ENCODE peak calls at places on chromosomes 1 and 21, in ten cellular contexts. M, K, B, C, W, S, L, A, R and U are unnamed samples.

GRCh38 chr1:246152986-246153431 is 354.1 kb downstream of the SMYD3 start:
- DNase-seq in C (no peak), W (no peak), L (no peak), S (no peak), B (no peak), R (no peak), A (no peak), K (no peak), M (no peak), U (no peak)

GRCh38 chr1:101898137-101898536 is 98.6 kb downstream of the OLFM3 start:
- DNase-seq in W (no peak), L (no peak), B (no peak), M (no peak), S (no peak), A (no peak), R (no peak), C (no peak), K (no peak), U (no peak)

GRCh38 chr1:20903452-20903851 is 116.3 kb upstream of the HP1BP3 start:
- DNase-seq in K (no peak), R (no peak), M (peak; percentile 6), C (no peak), W (no peak), S (no peak), B (no peak), L (peak; percentile 62), A (no peak), U (no peak)

GRCh38 chr1:197331565-197331964 is 63.5 kb downstream of the CRB1 start:
- DNase-seq in R (no peak), M (no peak), S (no peak), K (no peak), A (no peak), B (no peak), C (no peak), W (no peak), L (no peak), U (no peak)

GRCh38 chr1:244230470-244230869 is 179.4 kb downstream of the ZBTB18 start:
- DNase-seq in S (no peak), A (no peak), R (no peak), K (no peak), M (no peak), C (no peak), B (no peak), W (no peak), L (no peak), U (no peak)

GRCh38 chr1:145985502-145986439 is 10.6 kb downstream of the TXNIP start:
- DNase-seq in B (peak; percentile 83), M (no peak), S (peak; percentile 73), A (no peak), C (peak; percentile 78), K (no peak), R (peak; percentile 46), W (peak; percentile 79), L (peak; percentile 77), U (peak; percentile 81)

GRCh38 chr1:108801101-108801500 is 54.6 kb downstream of the STXBP3 start:
- DNase-seq in R (no peak), M (no peak), K (no peak), S (peak; percentile 61), L (no peak), B (peak; percentile 46), A (no peak), C (no peak), W (no peak), U (peak; percentile 42)

GRCh38 chr1:117695796-117696505 is 90.1 kb downstream of the TENT5C start:
- DNase-seq in W (no peak), M (peak; percentile 49), R (no peak), A (peak; percentile 89), K (no peak), C (peak; percentile 32), S (peak; percentile 96), L (peak; percentile 26), B (peak; percentile 74), U (peak; percentile 95)

GRCh38 chr1:201468501-201468843 is 516 bp downstream of the PHLDA3 start:
- DNase-seq in W (peak; percentile 65), C (peak; percentile 45), K (no peak), M (no peak), S (no peak), B (no peak), A (no peak), L (no peak), R (no peak), U (no peak)

GRCh38 chr1:21149862-21150432 is 26.8 kb downstream of the EIF4G3 start:
- DNase-seq in K (no peak), A (peak; percentile 89), B (peak; percentile 92), C (no peak), W (no peak), M (peak; percentile 59), S (peak; percentile 96), R (no peak), L (peak; percentile 79), U (peak; percentile 96)

GRCh38 chr1:206001476-206001888 is 1.7 kb downstream of the RAB7B start:
- DNase-seq in A (peak; percentile 88), W (peak; percentile 61), L (peak; percentile 98), C (peak; percentile 40), K (no peak), S (peak; percentile 97), M (peak; percentile 84), R (no peak), B (peak; percentile 87), U (peak; percentile 95)

GRCh38 chr1:229221106-229222019 is 49.5 kb upstream of the RAB4A start:
- DNase-seq in R (peak; percentile 70), A (no peak), K (no peak), L (peak; percentile 76), S (peak; percentile 36), W (no peak), C (no peak), B (peak; percentile 92), M (no peak), U (peak; percentile 63)

GRCh38 chr1:204780682-204781081 is 90.0 kb upstream of the NFASC start:
- DNase-seq in L (no peak), W (no peak), A (no peak), S (no peak), C (no peak), M (no peak), B (no peak), K (no peak), R (no peak), U (no peak)

GRCh38 chr1:35544976-35545375 is 12.2 kb downstream of the KIAA0319L start:
- DNase-seq in B (peak; percentile 68), L (no peak), A (no peak), W (peak; percentile 79), R (no peak), C (peak; percentile 26), K (no peak), S (peak; percentile 45), M (no peak), U (peak; percentile 47)

GRCh38 chr1:112674440-112674985 is at the start of gene MOV10:
- DNase-seq in S (peak; percentile 67), B (peak; percentile 79), A (no peak), M (no peak), C (peak; percentile 75), L (peak; percentile 73), W (peak; percentile 83), R (peak; percentile 81), K (peak; percentile 38), U (peak; percentile 68)

GRCh38 chr1:201283836-201284553 is 689 bp downstream of the PKP1 start:
- DNase-seq in W (no peak), B (no peak), R (no peak), M (no peak), L (no peak), S (no peak), A (no peak), K (no peak), C (no peak), U (no peak)

GRCh38 chr1:116881879-116882520 is 27.7 kb upstream of the PTGFRN start:
- DNase-seq in C (peak; percentile 54), S (peak; percentile 65), W (peak; percentile 40), M (no peak), B (peak; percentile 83), K (no peak), L (peak; percentile 78), A (peak; percentile 95), R (no peak), U (peak; percentile 97)

GRCh38 chr1:207858806-207859205 is 52.1 kb downstream of the CD34 start:
- DNase-seq in L (no peak), A (no peak), B (no peak), M (no peak), R (no peak), S (no peak), W (no peak), C (no peak), K (no peak), U (no peak)

GRCh38 chr21:32611471-32611997 is 643 bp downstream of the CFAP298 start:
- DNase-seq in C (no peak), M (no peak), L (peak; percentile 18), K (no peak), A (no peak), B (no peak), S (peak; percentile 18), R (peak; percentile 36), W (peak; percentile 34), U (peak; percentile 11)

GRCh38 chr1:82153282-82153630 is 352.5 kb downstream of the ADGRL2 start:
- DNase-seq in K (no peak), S (no peak), M (no peak), W (no peak), B (no peak), A (peak; percentile 27), C (no peak), L (no peak), R (no peak), U (peak; percentile 14)

GRCh38 chr1:51541313-51542050 is 22.4 kb upstream of the EPS15 start:
- DNase-seq in R (no peak), K (no peak), B (no peak), S (no peak), M (no peak), C (no peak), W (no peak), A (no peak), L (peak; percentile 72), U (no peak)

GRCh38 chr1:54800041-54800898 is 853 bp downstream of the TTC22 start:
- DNase-seq in L (no peak), M (no peak), K (no peak), C (no peak), W (no peak), R (no peak), S (no peak), A (no peak), B (no peak), U (no peak)
- H3K4me3 ChIP-seq in L (peak overlapping the region; percentile 69), M (no peak overlapping the region), K (peak overlapping the region; percentile 67), C (peak overlapping the region; percentile 52), W (no peak overlapping the region), R (peak overlapping the region; percentile 74), S (no peak overlapping the region), A (no peak overlapping the region), B (no peak overlapping the region), U (no peak overlapping the region)

GRCh38 chr1:62732327-62732726 is 44.1 kb upstream of the DOCK7 start:
- DNase-seq in K (no peak), M (no peak), C (no peak), W (no peak), B (no peak), L (no peak), A (no peak), S (no peak), R (no peak), U (no peak)
- TF ChIP-seq CTCF in K (no peak), M (no peak), C (no peak), W (no peak), B (no peak), L (no peak), A (no peak), S (no peak), R (peak; percentile 5), U (no peak)

GRCh38 chr1:156118175-156118868 is 3.8 kb downstream of the LMNA start:
- DNase-seq in L (peak; percentile 52), W (peak; percentile 76), A (no peak), C (peak; percentile 81), M (no peak), K (no peak), S (no peak), B (no peak), R (peak; percentile 82), U (no peak)
- H3K4me3 ChIP-seq in L (peak overlapping the region; percentile 100), W (no peak overlapping the region), A (peak overlapping the region; percentile 93), C (peak overlapping the region; percentile 99), M (peak overlapping the region; percentile 100), K (no peak overlapping the region), S (peak overlapping the region; percentile 12), B (peak overlapping the region; percentile 91), R (peak overlapping the region; percentile 43), U (peak overlapping the region; percentile 99)

GRCh38 chr1:53592521-53592982 is 133.4 kb downstream of the DMRTB1 start:
- DNase-seq in S (peak; percentile 79), L (peak; percentile 20), R (no peak), K (no peak), B (peak; percentile 77), W (no peak), M (no peak), A (peak; percentile 59), C (no peak), U (peak; percentile 63)
- TF ChIP-seq CTCF in S (peak; percentile 1), L (peak; percentile 42), R (no peak), K (peak; percentile 18), B (peak; percentile 14), W (no peak), M (no peak), A (no peak), C (no peak), U (no peak)